ENCODE peak calls at places on chromosomes 2 and 18, in six cellular contexts. Q is body of pancreas; V is Calu3; E is stimulated activated CD4-positive, alpha-beta T cell treated with anti-CD3 and anti-CD28 coated beads, Interleukin-15, amount 100 ng/mL, for 24 hours; C is pons; W is AML-193. Y is an unnamed sample.

GRCh38 chr2:48724278-48724677 is 31.2 kb downstream of the LHCGR start:
- DNase-seq in C (no peak), E (no peak), V (no peak), W (no peak), Q (no peak), Y (no peak)

GRCh38 chr2:55155764-55156221 is 76.3 kb downstream of the CLHC1 start:
- DNase-seq in V (no peak), W (no peak), E (no peak), C (peak), Q (no peak), Y (no peak)

GRCh38 chr18:45161850-45162249 is 453.4 kb upstream of the SLC14A2 start:
- DNase-seq in Q (no peak), C (no peak), W (peak), E (no peak), V (no peak), Y (peak)

GRCh38 chr2:28617502-28618184 is 121.8 kb downstream of the PLB1 start:
- DNase-seq in W (no peak), C (no peak), V (no peak), E (no peak), Q (no peak), Y (no peak)

GRCh38 chr2:8211384-8211783 is 470.5 kb upstream of the ID2 start:
- DNase-seq in V (no peak), W (no peak), C (no peak), E (no peak), Q (no peak), Y (no peak)

GRCh38 chr2:105325389-105325963 is 4.1 kb downstream of the TGFBRAP1 start:
- DNase-seq in Q (no peak), C (no peak), V (no peak), W (peak), E (no peak), Y (peak)

GRCh38 chr18:34661464-34662087 is 48.5 kb upstream of the DTNA start:
- DNase-seq in Q (no peak), C (peak), E (no peak), W (peak), V (peak), Y (peak)

GRCh38 chr2:229732897-229733296 is 18.5 kb upstream of the DNER start:
- DNase-seq in W (no peak), C (no peak), V (no peak), E (no peak), Q (no peak), Y (no peak)

GRCh38 chr2:153872311-153873061 is 764 bp downstream of the GALNT13 start:
- DNase-seq in E (no peak), Q (peak), C (peak), W (no peak), V (no peak), Y (no peak)

GRCh38 chr2:20181761-20182160 is 43.2 kb downstream of the SDC1 start:
- DNase-seq in Q (no peak), W (no peak), E (no peak), C (no peak), V (no peak), Y (no peak)

GRCh38 chr2:241505086-241505780 is 3.2 kb downstream of the STK25 start:
- DNase-seq in W (no peak), V (no peak), C (no peak), Q (no peak), E (no peak), Y (no peak)

GRCh38 chr18:12911025-12911927 is 27.2 kb upstream of the PTPN2 start:
- DNase-seq in Q (peak), W (no peak), E (peak), V (no peak), C (no peak), Y (no peak)

GRCh38 chr18:48408111-48408726 is 964 bp downstream of the ZBTB7C start:
- DNase-seq in W (no peak), Q (peak), V (no peak), E (peak), C (no peak), Y (no peak)

GRCh38 chr2:239809391-239809790 is 215.8 kb downstream of the NDUFA10 start:
- DNase-seq in E (no peak), Q (no peak), V (no peak), W (no peak), C (no peak), Y (no peak)

GRCh38 chr2:1051585-1051984 is 100.9 kb downstream of the SNTG2 start:
- DNase-seq in C (no peak), Q (no peak), V (no peak), E (no peak), W (no peak), Y (no peak)

GRCh38 chr2:177460973-177461585 is 68.5 kb downstream of the AGPS start:
- DNase-seq in Q (no peak), E (no peak), V (no peak), C (no peak), W (no peak), Y (no peak)

GRCh38 chr2:6372317-6372903 is 493.3 kb downstream of the CMPK2 start:
- DNase-seq in V (peak), E (no peak), W (no peak), Q (no peak), C (no peak), Y (no peak)

GRCh38 chr2:75587954-75588587 is 27.3 kb upstream of the EVA1A start:
- DNase-seq in W (no peak), Q (no peak), E (no peak), C (no peak), V (no peak), Y (no peak)

GRCh38 chr2:178306351-178307073 is 112.2 kb downstream of the OSBPL6 start:
- DNase-seq in Q (peak), V (peak), C (peak), W (peak), E (peak), Y (peak)

GRCh38 chr2:106091219-106091618 is 102.9 kb downstream of the UXS1 start:
- DNase-seq in C (no peak), Q (no peak), W (no peak), E (no peak), V (no peak), Y (no peak)

GRCh38 chr2:56816666-56817065 is 632.9 kb downstream of the CCDC85A start:
- DNase-seq in W (no peak), Q (peak), V (no peak), E (no peak), C (no peak), Y (no peak)

GRCh38 chr2:47354817-47355653 is 47.9 kb upstream of the MSH2 start:
- DNase-seq in V (no peak), Q (no peak), E (no peak), W (no peak), C (no peak), Y (no peak)

GRCh38 chr2:183564726-183565125 is 440.5 kb downstream of the NUP35 start:
- DNase-seq in W (no peak), C (no peak), E (no peak), Q (no peak), V (no peak), Y (no peak)

GRCh38 chr2:174972924-174973323 is 32.3 kb downstream of the CHN1 start:
- DNase-seq in Q (no peak), W (no peak), C (no peak), V (no peak), E (no peak), Y (no peak)

GRCh38 chr18:25832008-25832604 is 258.3 kb downstream of the SS18 start:
- DNase-seq in E (peak), Q (peak), C (peak), W (peak), V (peak), Y (peak)

GRCh38 chr18:79248495-79249078 is 147.1 kb upstream of the NFATC1 start:
- DNase-seq in E (no peak), C (peak), V (no peak), Q (no peak), W (no peak), Y (no peak)

GRCh38 chr2:68643011-68643873 is at the start of gene PROKR1:
- DNase-seq in W (no peak), E (peak), C (no peak), V (peak), Q (peak), Y (no peak)

GRCh38 chr2:216735086-216735485 is 39.7 kb upstream of the IGFBP5 start:
- DNase-seq in C (no peak), Q (no peak), W (no peak), V (no peak), E (no peak), Y (no peak)

GRCh38 chr2:189783451-189783926 is 650 bp downstream of the ORMDL1 start:
- DNase-seq in Q (no peak), V (no peak), C (peak), W (no peak), E (no peak), Y (peak)

GRCh38 chr2:143263045-143263625 is 133.9 kb downstream of the ARHGAP15 start:
- DNase-seq in W (no peak), E (peak), V (peak), Q (no peak), C (no peak), Y (peak)

GRCh38 chr2:218381916-218382366 is at the start of gene SLC11A1:
- DNase-seq in E (no peak), Q (no peak), C (peak), V (no peak), W (no peak), Y (peak)

GRCh38 chr2:145846986-145847385 is 1327.1 kb upstream of the ZEB2 start:
- DNase-seq in V (no peak), Q (no peak), W (no peak), E (no peak), C (no peak), Y (no peak)

GRCh38 chr2:144137269-144137668 is 382.6 kb downstream of the ZEB2 start:
- DNase-seq in V (no peak), W (no peak), C (no peak), Q (no peak), E (no peak), Y (no peak)

GRCh38 chr2:145644820-145645302 is 1124.9 kb upstream of the ZEB2 start:
- DNase-seq in C (no peak), W (no peak), V (no peak), E (no peak), Q (no peak), Y (no peak)

GRCh38 chr2:236001854-236002253 is 166.3 kb downstream of the GBX2 start:
- DNase-seq in C (no peak), W (no peak), V (no peak), E (no peak), Q (no peak), Y (no peak)

GRCh38 chr2:228105526-228106250 is 75.8 kb downstream of the SPHKAP start:
- DNase-seq in W (no peak), Q (no peak), C (no peak), V (no peak), E (no peak), Y (no peak)

GRCh38 chr2:49770919-49771318 is 616.6 kb upstream of the FSHR start:
- DNase-seq in Q (peak), V (peak), W (peak), E (no peak), C (peak), Y (no peak)

GRCh38 chr18:34595673-34596072 is 114.4 kb upstream of the DTNA start:
- DNase-seq in C (no peak), W (no peak), V (peak), E (no peak), Q (no peak), Y (no peak)